ENCODE peak calls at places on chromosomes 16 and 17, in five cellular contexts. B is A549, P is sigmoid colon, O is Caco-2, D is heart left ventricle. C is an unnamed sample.

GRCh38 chr17:14211778-14212177 is 24.9 kb downstream of the CDRT15 start:
- DNase-seq in O (no peak), P (no peak), B (no peak), D (no peak), C (no peak)

GRCh38 chr17:50414808-50415207 is 11.2 kb upstream of the ACSF2 start:
- DNase-seq in B (no peak), O (no peak), D (no peak), P (no peak), C (no peak)

GRCh38 chr17:5846001-5846400 is 224.2 kb upstream of the WSCD1 start:
- DNase-seq in D (no peak), P (no peak), B (no peak), O (no peak), C (no peak)

GRCh38 chr16:527015-527903 is at the start of gene CAPN15:
- DNase-seq in P (peak; percentile 94), D (peak; percentile 90), O (peak; percentile 92), B (peak; percentile 61), C (peak; percentile 91)

GRCh38 chr16:57137043-57137442 is 44.7 kb downstream of the CPNE2 start:
- DNase-seq in B (no peak), D (no peak), P (no peak), O (no peak), C (no peak)

GRCh38 chr17:12789075-12789975 is at the start of gene ARHGAP44:
- DNase-seq in P (peak; percentile 77), D (peak; percentile 66), B (peak; percentile 64), O (peak; percentile 65), C (peak; percentile 84)

GRCh38 chr17:45016823-45017222 is 34.6 kb downstream of the DCAKD start:
- DNase-seq in O (peak; percentile 37), B (peak; percentile 43), P (no peak), D (no peak), C (no peak)

GRCh38 chr16:60684002-60684401 is 1352.2 kb downstream of the CDH8 start:
- DNase-seq in O (no peak), D (no peak), B (no peak), P (no peak), C (no peak)

GRCh38 chr17:76560877-76561221 is 21.0 kb downstream of the PRCD start:
- DNase-seq in O (no peak), D (no peak), P (no peak), B (no peak), C (no peak)

GRCh38 chr17:74055508-74056160 is 147.8 kb upstream of the RPL38 start:
- DNase-seq in B (no peak), P (no peak), D (no peak), O (no peak), C (no peak)

GRCh38 chr17:68035131-68035522 is 408 bp upstream of the KPNA2 start:
- DNase-seq in B (peak; percentile 95), O (peak; percentile 96), P (peak; percentile 96), D (peak; percentile 94), C (peak; percentile 89)

GRCh38 chr16:24988593-24989338 is 26.4 kb downstream of the ARHGAP17 start:
- DNase-seq in D (peak; percentile 43), P (no peak), O (peak; percentile 87), B (peak; percentile 30), C (no peak)

GRCh38 chr17:43880420-43880991 is 26.8 kb downstream of the MPP2 start:
- DNase-seq in D (no peak), O (peak; percentile 63), B (peak; percentile 94), P (no peak), C (peak; percentile 52)

GRCh38 chr16:87325480-87325879 is 8.3 kb upstream of the C16orf95 start:
- DNase-seq in P (no peak), B (no peak), O (no peak), D (no peak), C (no peak)

GRCh38 chr17:19370493-19370960 is 7.8 kb upstream of the MAPK7 start:
- DNase-seq in P (peak; percentile 75), O (no peak), D (peak; percentile 59), B (no peak), C (no peak)

GRCh38 chr16:77993586-77993985 is 28.8 kb upstream of the CLEC3A start:
- DNase-seq in B (no peak), O (no peak), P (no peak), D (no peak), C (no peak)

GRCh38 chr16:87333101-87333500 is 15.9 kb upstream of the C16orf95 start:
- DNase-seq in B (no peak), P (no peak), D (no peak), O (no peak), C (no peak)

GRCh38 chr16:52453661-52454060 is 93.3 kb downstream of the TOX3 start:
- DNase-seq in D (no peak), P (no peak), B (no peak), O (no peak), C (no peak)

GRCh38 chr16:56812884-56813283 is 52.1 kb upstream of the SLC12A3 start:
- DNase-seq in B (peak; percentile 25), O (no peak), D (no peak), P (no peak), C (no peak)

GRCh38 chr17:7281953-7282751 is 634 bp downstream of the SLC2A4 start:
- DNase-seq in B (no peak), D (peak; percentile 86), P (peak; percentile 87), O (no peak), C (peak; percentile 75)

GRCh38 chr17:35069311-35069710 is 5.8 kb upstream of the RFFL start:
- DNase-seq in O (peak; percentile 32), B (no peak), P (no peak), D (no peak), C (no peak)

GRCh38 chr16:54080524-54081008 is 206.0 kb downstream of the IRX3 start:
- DNase-seq in B (peak; percentile 31), P (no peak), O (no peak), D (no peak), C (no peak)

GRCh38 chr17:75673487-75673886 is 6.3 kb downstream of the SAP30BP start:
- DNase-seq in B (no peak), O (no peak), P (no peak), D (no peak), C (no peak)

DNA sequence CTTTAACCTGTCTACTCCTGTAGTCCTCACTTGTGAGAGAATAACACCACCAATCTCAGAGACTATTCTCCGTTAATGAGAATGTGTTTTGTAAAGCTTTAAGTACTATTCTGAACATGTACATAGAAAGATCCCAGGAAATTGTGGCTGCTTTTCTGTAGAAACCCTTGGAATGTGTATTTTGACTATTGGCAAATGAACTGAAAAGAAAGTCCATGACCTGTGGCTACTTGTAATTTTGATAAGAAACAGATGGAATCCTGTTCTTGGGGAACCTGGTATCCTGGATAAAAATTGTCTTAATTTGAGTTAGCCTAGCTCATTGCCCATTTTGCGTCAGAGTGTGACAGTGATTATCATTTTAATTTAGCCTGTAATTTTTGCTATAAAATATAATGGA is 9.1 kb downstream of the CTCF start:
- DNase-seq in D (no peak), P (no peak), B (no peak), O (no peak), C (no peak)
- H3K4me1 ChIP-seq in D (peaks cover 3% of the 10 kb centered on the region), P (no peaks in the 10 kb centered on the region), B (peaks cover 9% of the 10 kb centered on the region), O (peaks cover 4% of the 10 kb centered on the region), C (no peaks in the 10 kb centered on the region)

GRCh38 chr16:82845076-82845475 is 218.3 kb downstream of the CDH13 start:
- DNase-seq in D (no peak), B (no peak), P (no peak), O (no peak), C (no peak)

GRCh38 chr16:82835487-82836160 is 208.9 kb downstream of the CDH13 start:
- DNase-seq in O (no peak), D (no peak), P (no peak), B (no peak), C (no peak)

GRCh38 chr16:82843606-82844271 is 217.0 kb downstream of the CDH13 start:
- DNase-seq in D (no peak), O (no peak), P (no peak), B (no peak), C (no peak)

GRCh38 chr16:82846806-82847205 is 220.0 kb downstream of the CDH13 start:
- DNase-seq in O (no peak), P (no peak), D (no peak), B (no peak), C (no peak)

DNA sequence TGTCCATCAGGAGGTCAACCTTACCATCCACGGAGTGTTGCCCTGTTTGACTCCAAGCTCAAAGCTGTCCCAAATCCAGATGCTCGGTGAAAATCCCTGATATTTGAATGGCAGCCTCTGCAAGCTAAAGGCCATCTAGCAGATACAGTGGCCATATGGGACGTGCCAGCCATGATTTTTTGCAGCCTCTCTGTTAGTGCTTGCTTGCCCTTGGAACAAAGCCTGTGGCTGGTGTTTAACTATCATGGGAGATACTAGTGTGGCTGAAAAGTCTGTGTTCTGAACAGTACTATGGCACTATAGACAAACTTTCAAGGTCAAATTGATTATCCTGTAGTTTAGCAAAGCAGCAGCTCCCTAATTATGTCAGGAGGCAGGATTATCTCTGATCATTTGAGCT is 214.3 kb downstream of the CDH13 start:
- DNase-seq in P (no peak), B (no peak), O (no peak), D (no peak), C (no peak)
- H3K4me1 ChIP-seq in P (no peaks in the 10 kb centered on the region), B (no peaks in the 10 kb centered on the region), O (no peaks in the 10 kb centered on the region), D (peaks cover 4% of the 10 kb centered on the region), C (no peaks in the 10 kb centered on the region)

GRCh38 chr17:62712011-62712615 is 84.6 kb downstream of the MRC2 start:
- DNase-seq in O (no peak), P (peak; percentile 17), D (peak; percentile 3), B (no peak), C (no peak)
- H3K4me1 ChIP-seq in O (no peaks in the 10 kb centered on the region), P (no peaks in the 10 kb centered on the region), D (peaks cover 4% of the 10 kb centered on the region), B (peaks cover 9% of the 10 kb centered on the region), C (peaks cover 5% of the 10 kb centered on the region)

GRCh38 chr17:80717661-80718060 is 173.0 kb downstream of the RPTOR start:
- DNase-seq in B (no peak), P (no peak), O (no peak), D (no peak), C (no peak)

GRCh38 chr17:80719449-80719848 is 174.8 kb downstream of the RPTOR start:
- DNase-seq in O (no peak), B (no peak), P (no peak), D (no peak), C (no peak)

GRCh38 chr17:80722656-80723055 is 178.0 kb downstream of the RPTOR start:
- DNase-seq in O (no peak), B (no peak), P (no peak), D (no peak), C (no peak)

GRCh38 chr17:80718428-80718827 is 173.8 kb downstream of the RPTOR start:
- DNase-seq in B (no peak), P (no peak), D (no peak), O (no peak), C (no peak)

DNA sequence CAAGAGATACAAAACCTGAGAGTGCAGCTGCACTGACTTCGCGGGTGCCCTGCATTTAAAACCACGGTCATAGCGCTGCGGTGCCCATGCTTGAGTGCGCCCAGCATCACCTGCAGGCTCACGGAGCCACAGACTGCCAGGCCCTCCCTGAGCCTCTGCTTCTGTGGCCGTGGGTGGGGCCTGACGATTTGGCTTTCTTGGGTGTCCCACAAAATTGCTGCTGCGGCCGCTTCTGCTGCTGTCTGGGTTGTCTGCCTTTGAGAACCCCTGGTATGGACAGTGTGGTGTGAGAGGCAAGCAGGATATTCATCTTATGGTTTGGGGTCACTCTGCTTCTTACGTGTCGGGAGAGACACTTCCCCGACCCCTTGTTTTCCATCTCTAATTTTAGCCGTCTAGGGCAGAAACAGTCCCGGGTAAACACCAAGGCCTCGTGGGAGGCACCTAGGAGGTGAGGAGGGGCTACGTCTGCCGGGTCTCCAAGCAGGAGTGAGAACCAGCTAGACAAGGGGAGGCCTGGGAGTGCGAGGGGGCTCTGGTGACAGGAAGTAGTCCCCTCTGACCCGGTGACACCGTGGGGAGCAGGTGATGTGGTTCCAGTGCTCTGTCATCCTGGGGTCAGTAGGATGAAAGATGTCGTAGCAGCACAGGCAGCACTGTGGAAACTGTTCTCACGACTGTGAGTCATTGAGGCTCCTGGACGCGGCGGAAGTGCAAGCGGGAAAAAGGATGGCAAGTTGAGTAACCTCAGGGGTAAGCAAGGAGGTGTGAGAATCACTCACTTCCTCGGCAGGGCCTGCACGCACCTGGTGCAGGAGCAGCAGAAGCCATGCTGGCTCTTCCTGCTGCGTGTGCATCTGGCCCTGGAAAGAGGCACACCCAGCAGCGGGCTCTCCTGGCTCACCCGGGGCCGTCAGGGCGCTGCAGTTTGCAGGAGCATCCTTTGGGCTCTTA is 176.3 kb downstream of the RPTOR start:
- DNase-seq in O (no peak), B (peak; percentile 74), P (no peak), D (no peak), C (no peak)
- H3K4me1 ChIP-seq in O (no peaks in the 10 kb centered on the region), B (peaks cover 40% of the 10 kb centered on the region), P (no peaks in the 10 kb centered on the region), D (peaks cover 9% of the 10 kb centered on the region), C (peaks cover 19% of the 10 kb centered on the region)

C was measured in ovary.